ENCODE peak calls at places on chromosomes 7 and 10, in six cellular contexts. One of them, this sample, is unnamed. For H3K4me1, the result is how much of the 10 kb centered on the place peaks cover.

GRCh38 chr10:48910557-48910956 is 29.1 kb downstream of the LRRC18 start:
- DNase-seq in endothelial cell of umbilical vein: no peak
- DNase-seq in IMR-90: no peak
- DNase-seq in A549: no peak
- DNase-seq in prostate gland: no peak
- DNase-seq in sigmoid colon: no peak
- DNase-seq in this sample: no peak

GRCh38 chr7:36969376-36969775 is 245.1 kb upstream of the AOAH start:
- DNase-seq in endothelial cell of umbilical vein: peak
- DNase-seq in IMR-90: no peak
- DNase-seq in A549: no peak
- DNase-seq in prostate gland: no peak
- DNase-seq in sigmoid colon: no peak
- DNase-seq in this sample: peak

GRCh38 chr7:13411641-13412040 is 577.8 kb downstream of the ETV1 start:
- DNase-seq in endothelial cell of umbilical vein: no peak
- DNase-seq in IMR-90: no peak
- DNase-seq in A549: no peak
- DNase-seq in prostate gland: no peak
- DNase-seq in sigmoid colon: no peak
- DNase-seq in this sample: no peak

GRCh38 chr10:124691448-124692435 is 52.4 kb downstream of the FAM53B start:
- DNase-seq in endothelial cell of umbilical vein: no peak
- DNase-seq in IMR-90: no peak
- DNase-seq in A549: no peak
- DNase-seq in prostate gland: no peak
- DNase-seq in sigmoid colon: no peak
- DNase-seq in this sample: no peak

GRCh38 chr7:34277016-34277800 is 371.9 kb downstream of the BMPER start:
- DNase-seq in endothelial cell of umbilical vein: peak
- DNase-seq in IMR-90: peak
- DNase-seq in A549: no peak
- DNase-seq in prostate gland: no peak
- DNase-seq in sigmoid colon: no peak
- DNase-seq in this sample: no peak

GRCh38 chr7:110204527-110204926 is 886.4 kb upstream of the LRRN3 start:
- DNase-seq in endothelial cell of umbilical vein: no peak
- DNase-seq in IMR-90: peak
- DNase-seq in A549: no peak
- DNase-seq in prostate gland: no peak
- DNase-seq in sigmoid colon: no peak
- DNase-seq in this sample: no peak

GRCh38 chr7:55133630-55134392 is 115.0 kb downstream of the EGFR start:
- DNase-seq in endothelial cell of umbilical vein: peak
- DNase-seq in IMR-90: peak
- DNase-seq in A549: peak
- DNase-seq in prostate gland: no peak
- DNase-seq in sigmoid colon: peak
- DNase-seq in this sample: no peak

GRCh38 chr7:159099711-159100231 is 44.9 kb downstream of the VIPR2 start:
- DNase-seq in endothelial cell of umbilical vein: no peak
- DNase-seq in IMR-90: no peak
- DNase-seq in A549: no peak
- DNase-seq in prostate gland: no peak
- DNase-seq in sigmoid colon: peak
- DNase-seq in this sample: peak

GRCh38 chr7:114533151-114533550 is 118.5 kb downstream of the FOXP2 start:
- DNase-seq in endothelial cell of umbilical vein: no peak
- DNase-seq in IMR-90: no peak
- DNase-seq in A549: no peak
- DNase-seq in prostate gland: no peak
- DNase-seq in sigmoid colon: no peak
- DNase-seq in this sample: no peak

GRCh38 chr10:102632394-102633062 is 11.8 kb upstream of the TRIM8 start:
- DNase-seq in endothelial cell of umbilical vein: peak
- DNase-seq in IMR-90: peak
- DNase-seq in A549: no peak
- DNase-seq in prostate gland: no peak
- DNase-seq in sigmoid colon: no peak
- DNase-seq in this sample: no peak

GRCh38 chr7:140446467-140446866 is 32.8 kb downstream of the MKRN1 start:
- DNase-seq in endothelial cell of umbilical vein: no peak
- DNase-seq in IMR-90: no peak
- DNase-seq in A549: no peak
- DNase-seq in prostate gland: no peak
- DNase-seq in sigmoid colon: peak
- DNase-seq in this sample: no peak

GRCh38 chr7:21371371-21371770 is 56.5 kb upstream of the SP4 start:
- DNase-seq in endothelial cell of umbilical vein: no peak
- DNase-seq in IMR-90: no peak
- DNase-seq in A549: no peak
- DNase-seq in prostate gland: no peak
- DNase-seq in sigmoid colon: no peak
- DNase-seq in this sample: no peak

GRCh38 chr7:14048889-14049288 is 59.4 kb upstream of the ETV1 start:
- DNase-seq in endothelial cell of umbilical vein: peak
- DNase-seq in IMR-90: no peak
- DNase-seq in A549: no peak
- DNase-seq in prostate gland: no peak
- DNase-seq in sigmoid colon: no peak
- DNase-seq in this sample: no peak

GRCh38 chr7:24907311-24907886 is 72.6 kb downstream of the OSBPL3 start:
- DNase-seq in endothelial cell of umbilical vein: peak
- DNase-seq in IMR-90: peak
- DNase-seq in A549: peak
- DNase-seq in prostate gland: no peak
- DNase-seq in sigmoid colon: no peak
- DNase-seq in this sample: no peak
- TF ChIP-seq POLR2A in endothelial cell of umbilical vein: no peak
- TF ChIP-seq POLR2A in IMR-90: no peak
- TF ChIP-seq POLR2A in A549: no peak
- TF ChIP-seq POLR2A in prostate gland: no peak
- TF ChIP-seq POLR2A in sigmoid colon: no peak
- TF ChIP-seq POLR2A in this sample: no peak

GRCh38 chr10:6232225-6232807 is 29.6 kb downstream of the PFKFB3 start:
- DNase-seq in endothelial cell of umbilical vein: no peak
- DNase-seq in IMR-90: no peak
- DNase-seq in A549: no peak
- DNase-seq in prostate gland: no peak
- DNase-seq in sigmoid colon: no peak
- DNase-seq in this sample: no peak
- TF ChIP-seq CTCF in endothelial cell of umbilical vein: no peak
- TF ChIP-seq CTCF in IMR-90: no peak
- TF ChIP-seq CTCF in A549: no peak
- TF ChIP-seq CTCF in prostate gland: no peak
- TF ChIP-seq CTCF in sigmoid colon: no peak
- TF ChIP-seq CTCF in this sample: no peak

DNA sequence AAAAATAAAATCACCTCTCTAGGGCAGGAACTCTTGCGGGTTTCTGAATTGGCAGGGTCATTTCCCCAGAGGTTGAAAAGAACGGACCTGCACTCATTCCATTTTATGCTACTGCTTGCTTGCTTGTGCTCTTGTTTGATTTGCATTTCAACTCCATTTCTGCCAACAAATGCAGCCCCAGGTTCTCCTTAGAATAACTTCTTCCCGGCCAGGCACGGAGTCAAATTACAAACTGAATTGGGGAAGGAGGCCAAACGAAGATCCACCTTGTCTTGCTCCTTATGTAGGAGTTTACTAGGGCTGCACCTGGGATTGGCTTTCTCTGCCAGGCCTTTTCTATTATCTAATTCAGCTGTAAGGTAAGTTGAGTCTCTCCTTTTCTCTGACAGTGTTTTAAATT is 79.6 kb downstream of the HGF start:
- DNase-seq in endothelial cell of umbilical vein: no peak
- DNase-seq in IMR-90: no peak
- DNase-seq in A549: no peak
- DNase-seq in prostate gland: peak
- DNase-seq in sigmoid colon: no peak
- DNase-seq in this sample: no peak
- H3K4me1 ChIP-seq in endothelial cell of umbilical vein: under half
- H3K4me1 ChIP-seq in IMR-90: under half
- H3K4me1 ChIP-seq in A549: under half
- H3K4me1 ChIP-seq in prostate gland: under half
- H3K4me1 ChIP-seq in sigmoid colon: under half
- H3K4me1 ChIP-seq in this sample: under half

DNA sequence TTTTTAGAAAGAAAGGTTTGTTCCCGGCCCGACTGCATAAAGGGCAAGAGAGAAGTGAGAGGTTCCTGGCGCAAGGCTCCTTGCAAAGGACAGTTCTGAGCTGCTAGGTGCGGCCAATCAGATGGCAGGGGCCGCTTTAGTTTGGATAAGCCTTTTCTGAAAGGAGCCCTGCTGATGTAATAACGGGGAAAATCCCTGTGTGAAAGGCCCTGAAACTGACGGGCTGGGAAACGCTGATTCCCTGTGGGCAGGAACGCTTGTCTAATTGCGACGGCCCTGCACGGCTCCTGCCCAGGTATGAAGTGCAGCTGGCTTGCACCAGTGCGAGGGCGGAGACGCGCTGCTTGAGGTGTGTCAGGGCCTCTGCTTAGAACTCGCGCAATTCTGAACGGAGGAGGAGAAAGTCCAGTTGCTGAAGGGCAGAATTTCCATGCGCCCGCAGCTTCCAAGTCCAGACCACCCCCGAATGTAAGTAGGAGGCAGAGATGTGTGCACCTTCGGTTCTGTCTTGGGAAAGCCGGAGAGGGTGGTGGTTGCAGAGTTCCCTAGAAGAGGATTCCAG is 30.5 kb downstream of the TACC2 start:
- DNase-seq in endothelial cell of umbilical vein: no peak
- DNase-seq in IMR-90: no peak
- DNase-seq in A549: no peak
- DNase-seq in prostate gland: peak
- DNase-seq in sigmoid colon: no peak
- DNase-seq in this sample: no peak
- TF ChIP-seq POLR2A in endothelial cell of umbilical vein: no peak
- TF ChIP-seq POLR2A in IMR-90: no peak
- TF ChIP-seq POLR2A in A549: no peak
- TF ChIP-seq POLR2A in prostate gland: peak
- TF ChIP-seq POLR2A in sigmoid colon: no peak
- TF ChIP-seq POLR2A in this sample: peak

GRCh38 chr7:77707504-77707992 is 11.3 kb downstream of the RSBN1L start:
- DNase-seq in endothelial cell of umbilical vein: no peak
- DNase-seq in IMR-90: no peak
- DNase-seq in A549: no peak
- DNase-seq in prostate gland: no peak
- DNase-seq in sigmoid colon: no peak
- DNase-seq in this sample: no peak

GRCh38 chr7:77703220-77703472 is 6.9 kb downstream of the RSBN1L start:
- DNase-seq in endothelial cell of umbilical vein: no peak
- DNase-seq in IMR-90: no peak
- DNase-seq in A549: no peak
- DNase-seq in prostate gland: no peak
- DNase-seq in sigmoid colon: no peak
- DNase-seq in this sample: no peak

GRCh38 chr7:77698042-77698625 is 1.9 kb downstream of the RSBN1L start:
- DNase-seq in endothelial cell of umbilical vein: peak
- DNase-seq in IMR-90: no peak
- DNase-seq in A549: no peak
- DNase-seq in prostate gland: no peak
- DNase-seq in sigmoid colon: no peak
- DNase-seq in this sample: no peak

GRCh38 chr7:77699056-77699455 is 2.8 kb downstream of the RSBN1L start:
- DNase-seq in endothelial cell of umbilical vein: peak
- DNase-seq in IMR-90: no peak
- DNase-seq in A549: no peak
- DNase-seq in prostate gland: no peak
- DNase-seq in sigmoid colon: no peak
- DNase-seq in this sample: no peak

DNA sequence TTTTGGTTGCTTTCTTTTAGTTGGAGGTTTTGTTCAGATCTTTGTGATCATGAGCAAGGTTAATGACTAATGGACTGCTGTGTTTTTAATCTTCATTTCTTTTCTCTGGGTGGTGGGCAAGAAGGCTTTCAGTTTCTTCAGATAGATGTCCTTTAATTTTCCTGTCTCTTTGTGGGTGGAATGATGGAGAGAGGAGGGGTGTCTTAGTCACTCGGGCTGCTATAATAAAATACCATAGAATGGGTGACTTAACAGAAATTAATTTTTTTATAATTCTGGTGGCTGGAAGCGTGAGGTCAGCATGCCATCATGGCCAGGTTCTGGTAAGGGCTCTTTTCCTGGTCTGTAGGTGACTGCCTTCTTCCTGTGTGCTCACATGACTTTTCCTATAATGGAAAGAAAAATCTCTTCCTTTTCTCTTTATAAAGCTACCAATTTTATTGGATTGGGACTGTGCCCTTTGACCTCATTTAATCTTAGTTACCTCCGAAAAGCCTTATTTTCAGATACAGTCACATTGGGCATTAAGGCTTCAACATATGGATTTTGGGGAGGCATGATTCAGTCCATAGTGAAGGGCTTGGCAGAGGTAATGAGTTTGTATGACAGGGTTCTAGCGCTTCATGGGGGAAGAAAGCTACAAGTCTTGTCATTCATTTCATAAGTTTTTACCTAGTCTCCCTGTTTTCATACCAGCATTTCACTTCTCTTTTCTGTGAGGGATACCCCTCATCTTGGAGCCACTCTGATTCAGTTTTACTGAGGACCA is 6.4 kb downstream of the RSBN1L start:
- DNase-seq in endothelial cell of umbilical vein: no peak
- DNase-seq in IMR-90: no peak
- DNase-seq in A549: no peak
- DNase-seq in prostate gland: no peak
- DNase-seq in sigmoid colon: no peak
- DNase-seq in this sample: no peak
- TF ChIP-seq CTCF in endothelial cell of umbilical vein: no peak
- TF ChIP-seq CTCF in IMR-90: no peak
- TF ChIP-seq CTCF in A549: no peak
- TF ChIP-seq CTCF in prostate gland: no peak
- TF ChIP-seq CTCF in sigmoid colon: no peak
- TF ChIP-seq CTCF in this sample: no peak

GRCh38 chr10:50404021-50404823 is 152.9 kb upstream of the ASAH2 start:
- DNase-seq in endothelial cell of umbilical vein: no peak
- DNase-seq in IMR-90: no peak
- DNase-seq in A549: no peak
- DNase-seq in prostate gland: no peak
- DNase-seq in sigmoid colon: no peak
- DNase-seq in this sample: no peak
- H3K4me1 ChIP-seq in endothelial cell of umbilical vein: under half
- H3K4me1 ChIP-seq in IMR-90: under half
- H3K4me1 ChIP-seq in A549: half or more
- H3K4me1 ChIP-seq in prostate gland: under half
- H3K4me1 ChIP-seq in sigmoid colon: under half
- H3K4me1 ChIP-seq in this sample: under half

This sample was measured in Peyer's patch.